ENCODE peak calls at places on chromosomes 11 and 22, in seven cellular contexts. One of them, this sample, is unnamed.
A peak's percentile ranks its signal among the peaks of the same experiment; 100 is the strongest.

GRCh38 chr11:36452987-36453386 is 57.1 kb downstream of the TRAF6 start:
- DNase-seq in AG04449: no peak
- DNase-seq in mesendoderm: no peak
- DNase-seq in right lobe of liver: no peak
- DNase-seq in ovary: no peak
- DNase-seq in Karpas-422: no peak
- DNase-seq in tibial nerve: no peak
- DNase-seq in this sample: no peak

GRCh38 chr22:45860201-45860600 is 116.8 kb downstream of the WNT7B start:
- DNase-seq in Karpas-422: no peak
- DNase-seq in AG04449: no peak
- DNase-seq in right lobe of liver: no peak
- DNase-seq in mesendoderm: no peak
- DNase-seq in ovary: no peak
- DNase-seq in tibial nerve: no peak
- DNase-seq in this sample: no peak

GRCh38 chr11:17747131-17747955 is 12.8 kb downstream of the KCNC1 start:
- DNase-seq in mesendoderm: no peak
- DNase-seq in AG04449: no peak
- DNase-seq in tibial nerve: no peak
- DNase-seq in Karpas-422: no peak
- DNase-seq in right lobe of liver: no peak
- DNase-seq in ovary: peak; percentile 6
- DNase-seq in this sample: no peak

GRCh38 chr11:102451693-102452460 is 688 bp downstream of the TMEM123 start:
- DNase-seq in mesendoderm: peak; percentile 74
- DNase-seq in ovary: peak; percentile 74
- DNase-seq in Karpas-422: peak; percentile 98
- DNase-seq in tibial nerve: peak; percentile 38
- DNase-seq in AG04449: no peak
- DNase-seq in right lobe of liver: peak; percentile 78
- DNase-seq in this sample: no peak

GRCh38 chr11:17371614-17372013 is 16.8 kb downstream of the KCNJ11 start:
- DNase-seq in ovary: no peak
- DNase-seq in Karpas-422: no peak
- DNase-seq in tibial nerve: no peak
- DNase-seq in right lobe of liver: no peak
- DNase-seq in AG04449: no peak
- DNase-seq in mesendoderm: peak; percentile 56
- DNase-seq in this sample: no peak

GRCh38 chr22:20009018-20009482 is 7.6 kb downstream of the ARVCF start:
- DNase-seq in mesendoderm: no peak
- DNase-seq in Karpas-422: no peak
- DNase-seq in tibial nerve: no peak
- DNase-seq in right lobe of liver: no peak
- DNase-seq in AG04449: no peak
- DNase-seq in ovary: no peak
- DNase-seq in this sample: no peak

GRCh38 chr22:27185903-27186302 is 528.5 kb downstream of the MIAT start:
- DNase-seq in right lobe of liver: no peak
- DNase-seq in Karpas-422: no peak
- DNase-seq in ovary: no peak
- DNase-seq in AG04449: no peak
- DNase-seq in tibial nerve: no peak
- DNase-seq in mesendoderm: no peak
- DNase-seq in this sample: no peak

GRCh38 chr22:47190276-47190956 is 428.0 kb downstream of the TBC1D22A start:
- DNase-seq in mesendoderm: no peak
- DNase-seq in ovary: peak; percentile 31
- DNase-seq in tibial nerve: no peak
- DNase-seq in Karpas-422: no peak
- DNase-seq in AG04449: no peak
- DNase-seq in right lobe of liver: no peak
- DNase-seq in this sample: no peak

GRCh38 chr11:47607380-47607779 is 13.2 kb upstream of the C1QTNF4 start:
- DNase-seq in Karpas-422: no peak
- DNase-seq in AG04449: peak; percentile 76
- DNase-seq in ovary: peak; percentile 63
- DNase-seq in right lobe of liver: no peak
- DNase-seq in mesendoderm: no peak
- DNase-seq in tibial nerve: peak; percentile 44
- DNase-seq in this sample: peak; percentile 96

GRCh38 chr11:68470304-68470811 is 9.8 kb downstream of the PPP6R3 start:
- DNase-seq in mesendoderm: no peak
- DNase-seq in Karpas-422: no peak
- DNase-seq in ovary: no peak
- DNase-seq in AG04449: no peak
- DNase-seq in tibial nerve: no peak
- DNase-seq in right lobe of liver: no peak
- DNase-seq in this sample: no peak

GRCh38 chr11:7977251-7977917 is 9.8 kb upstream of the EIF3F start:
- DNase-seq in Karpas-422: no peak
- DNase-seq in tibial nerve: no peak
- DNase-seq in mesendoderm: peak; percentile 55
- DNase-seq in right lobe of liver: no peak
- DNase-seq in ovary: no peak
- DNase-seq in AG04449: peak; percentile 87
- DNase-seq in this sample: peak; percentile 78

GRCh38 chr11:69138265-69138664 is 17.5 kb upstream of the SMIM38 start:
- DNase-seq in tibial nerve: no peak
- DNase-seq in AG04449: no peak
- DNase-seq in Karpas-422: no peak
- DNase-seq in right lobe of liver: no peak
- DNase-seq in ovary: no peak
- DNase-seq in mesendoderm: peak; percentile 27
- DNase-seq in this sample: no peak

GRCh38 chr11:112620621-112621394 is 340.4 kb upstream of the NCAM1 start:
- DNase-seq in AG04449: no peak
- DNase-seq in mesendoderm: peak; percentile 28
- DNase-seq in ovary: no peak
- DNase-seq in right lobe of liver: no peak
- DNase-seq in tibial nerve: no peak
- DNase-seq in Karpas-422: no peak
- DNase-seq in this sample: no peak

GRCh38 chr11:66315921-66316811 is 678 bp downstream of the CD248 start:
- DNase-seq in right lobe of liver: no peak
- DNase-seq in AG04449: no peak
- DNase-seq in Karpas-422: no peak
- DNase-seq in ovary: peak; percentile 53
- DNase-seq in tibial nerve: no peak
- DNase-seq in mesendoderm: no peak
- DNase-seq in this sample: no peak
- H3K4me3 ChIP-seq in right lobe of liver: peak overlapping the region; percentile 31
- H3K4me3 ChIP-seq in AG04449: peak overlapping the region; percentile 91
- H3K4me3 ChIP-seq in Karpas-422: no peak overlapping the region
- H3K4me3 ChIP-seq in ovary: peak overlapping the region; percentile 43
- H3K4me3 ChIP-seq in tibial nerve: peak overlapping the region; percentile 39
- H3K4me3 ChIP-seq in mesendoderm: no peak overlapping the region
- H3K4me3 ChIP-seq in this sample: peak overlapping the region; percentile 62

DNA sequence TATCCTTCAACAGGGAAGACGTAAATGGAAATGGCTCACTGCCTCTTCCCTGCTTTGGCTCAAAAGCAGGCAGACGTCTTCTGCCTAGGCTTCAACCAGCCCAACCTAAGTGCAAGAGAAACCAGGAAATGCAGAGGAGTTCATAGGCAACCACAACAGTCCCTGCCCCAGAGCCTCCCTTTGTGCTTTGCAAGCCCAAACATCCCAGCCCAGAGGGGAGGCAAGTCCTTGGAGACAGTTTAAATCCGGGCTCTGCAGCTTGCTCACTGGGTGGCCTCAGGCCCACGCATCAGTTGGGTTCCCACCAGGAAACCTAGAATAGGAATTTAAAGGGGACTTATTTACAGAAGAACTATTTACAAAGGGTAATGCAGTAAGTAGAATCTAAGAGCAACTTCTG is 33.4 kb downstream of the CD6 start:
- DNase-seq in mesendoderm: no peak
- DNase-seq in AG04449: no peak
- DNase-seq in right lobe of liver: no peak
- DNase-seq in Karpas-422: no peak
- DNase-seq in ovary: peak; percentile 71
- DNase-seq in tibial nerve: no peak
- DNase-seq in this sample: no peak
- H3K4me3 ChIP-seq in mesendoderm: no peak overlapping the region
- H3K4me3 ChIP-seq in AG04449: no peak overlapping the region
- H3K4me3 ChIP-seq in right lobe of liver: no peak overlapping the region
- H3K4me3 ChIP-seq in Karpas-422: no peak overlapping the region
- H3K4me3 ChIP-seq in ovary: no peak overlapping the region
- H3K4me3 ChIP-seq in tibial nerve: no peak overlapping the region
- H3K4me3 ChIP-seq in this sample: no peak overlapping the region

DNA sequence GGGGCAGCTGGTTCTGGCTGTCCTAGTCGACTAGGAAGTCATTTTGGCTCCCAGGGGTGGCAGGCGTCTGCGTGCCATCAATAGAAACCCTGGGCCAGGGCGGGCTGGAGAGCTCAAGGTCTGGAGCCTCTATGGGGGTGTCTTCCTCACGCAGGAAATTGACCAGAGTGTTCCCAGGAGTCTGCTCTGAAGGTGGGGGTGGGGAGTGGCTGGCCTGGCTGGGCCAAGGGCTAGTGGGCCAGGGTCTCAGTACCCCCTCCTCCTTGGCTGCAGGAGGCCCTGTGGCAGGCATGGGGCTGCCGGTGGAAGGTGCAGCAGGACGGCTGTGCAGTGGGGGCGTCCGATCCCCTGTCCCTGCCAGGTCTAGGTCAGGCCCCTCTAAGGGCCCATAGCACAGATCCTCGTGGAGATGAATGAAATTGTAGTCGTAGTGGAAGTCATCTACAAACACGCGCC is 64.6 kb downstream of the ARFGAP3 start:
- DNase-seq in tibial nerve: no peak
- DNase-seq in ovary: no peak
- DNase-seq in right lobe of liver: no peak
- DNase-seq in AG04449: no peak
- DNase-seq in Karpas-422: no peak
- DNase-seq in mesendoderm: no peak
- DNase-seq in this sample: no peak
- H3K4me3 ChIP-seq in tibial nerve: no peak overlapping the region
- H3K4me3 ChIP-seq in ovary: no peak overlapping the region
- H3K4me3 ChIP-seq in right lobe of liver: no peak overlapping the region
- H3K4me3 ChIP-seq in AG04449: no peak overlapping the region
- H3K4me3 ChIP-seq in Karpas-422: no peak overlapping the region
- H3K4me3 ChIP-seq in mesendoderm: no peak overlapping the region
- H3K4me3 ChIP-seq in this sample: no peak overlapping the region

GRCh38 chr22:22408269-22408668 is 100.3 kb downstream of the ZNF280B start:
- DNase-seq in Karpas-422: no peak
- DNase-seq in ovary: no peak
- DNase-seq in mesendoderm: no peak
- DNase-seq in AG04449: no peak
- DNase-seq in tibial nerve: no peak
- DNase-seq in right lobe of liver: no peak
- DNase-seq in this sample: no peak

GRCh38 chr22:22410677-22411076 is 97.9 kb downstream of the ZNF280B start:
- DNase-seq in AG04449: no peak
- DNase-seq in ovary: no peak
- DNase-seq in Karpas-422: no peak
- DNase-seq in mesendoderm: no peak
- DNase-seq in tibial nerve: no peak
- DNase-seq in right lobe of liver: no peak
- DNase-seq in this sample: no peak

GRCh38 chr22:22407061-22407460 is 101.5 kb downstream of the ZNF280B start:
- DNase-seq in AG04449: no peak
- DNase-seq in ovary: no peak
- DNase-seq in tibial nerve: no peak
- DNase-seq in mesendoderm: no peak
- DNase-seq in right lobe of liver: no peak
- DNase-seq in Karpas-422: no peak
- DNase-seq in this sample: no peak

GRCh38 chr22:22410121-22410520 is 98.4 kb downstream of the ZNF280B start:
- DNase-seq in Karpas-422: peak; percentile 74
- DNase-seq in mesendoderm: no peak
- DNase-seq in AG04449: no peak
- DNase-seq in ovary: peak; percentile 56
- DNase-seq in tibial nerve: peak; percentile 14
- DNase-seq in right lobe of liver: peak; percentile 37
- DNase-seq in this sample: peak; percentile 26

GRCh38 chr22:22408731-22409696 is 99.5 kb downstream of the ZNF280B start:
- DNase-seq in tibial nerve: peak; percentile 20
- DNase-seq in AG04449: no peak
- DNase-seq in right lobe of liver: no peak
- DNase-seq in ovary: no peak
- DNase-seq in mesendoderm: peak; percentile 57
- DNase-seq in Karpas-422: peak; percentile 73
- DNase-seq in this sample: no peak
- H3K4me3 ChIP-seq in tibial nerve: no peak overlapping the region
- H3K4me3 ChIP-seq in AG04449: no peak overlapping the region
- H3K4me3 ChIP-seq in right lobe of liver: no peak overlapping the region
- H3K4me3 ChIP-seq in ovary: no peak overlapping the region
- H3K4me3 ChIP-seq in mesendoderm: no peak overlapping the region
- H3K4me3 ChIP-seq in Karpas-422: peak overlapping the region; percentile 13
- H3K4me3 ChIP-seq in this sample: no peak overlapping the region

DNA sequence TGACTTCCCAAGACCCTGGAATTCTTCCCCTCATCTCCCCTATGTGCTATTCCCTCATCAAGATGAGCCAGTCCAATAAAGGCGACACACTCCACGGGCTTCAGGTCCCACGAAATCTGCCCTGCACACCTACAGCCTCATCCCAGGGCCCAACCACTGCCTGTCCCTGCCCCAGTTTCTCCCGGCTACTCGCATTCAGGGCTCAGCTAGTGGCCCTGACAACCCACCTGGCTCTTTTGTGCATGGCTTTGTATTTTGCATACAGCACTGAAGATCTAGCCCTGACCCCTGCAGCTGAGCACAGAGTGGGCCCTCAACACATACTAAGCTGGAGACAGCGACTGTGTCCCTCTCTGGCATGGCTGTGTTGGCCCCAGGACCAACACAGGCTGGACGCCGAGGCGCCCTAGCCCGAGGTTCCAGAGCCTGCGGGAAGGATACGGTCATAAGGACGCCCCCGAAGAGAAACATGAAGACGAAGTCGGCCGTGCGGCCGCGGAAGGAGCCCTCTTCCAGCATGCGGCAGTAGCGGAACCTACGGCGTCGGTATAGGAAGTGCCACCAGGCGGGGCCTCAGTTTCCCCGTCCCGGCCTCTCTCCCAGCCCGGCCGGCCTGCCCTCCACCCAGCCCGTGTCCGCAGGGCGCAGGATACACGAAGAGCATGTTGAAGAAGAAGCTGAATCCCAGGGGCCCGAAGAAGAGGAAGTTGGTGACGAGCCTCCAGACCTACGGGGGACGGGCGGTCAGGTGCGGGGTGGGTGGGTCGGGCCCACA is 708 bp downstream of the DERL3 start:
- DNase-seq in right lobe of liver: no peak
- DNase-seq in AG04449: no peak
- DNase-seq in mesendoderm: peak; percentile 29
- DNase-seq in ovary: peak; percentile 57
- DNase-seq in Karpas-422: peak; percentile 95
- DNase-seq in tibial nerve: no peak
- DNase-seq in this sample: no peak
- H3K4me3 ChIP-seq in right lobe of liver: peak overlapping the region; percentile 56
- H3K4me3 ChIP-seq in AG04449: no peak overlapping the region
- H3K4me3 ChIP-seq in mesendoderm: no peak overlapping the region
- H3K4me3 ChIP-seq in ovary: peak overlapping the region; percentile 17
- H3K4me3 ChIP-seq in Karpas-422: peak overlapping the region; percentile 62
- H3K4me3 ChIP-seq in tibial nerve: peak overlapping the region; percentile 57
- H3K4me3 ChIP-seq in this sample: peak overlapping the region; percentile 45

GRCh38 chr22:25113316-25113721 is 86.3 kb upstream of the CRYBB3 start:
- DNase-seq in tibial nerve: no peak
- DNase-seq in ovary: no peak
- DNase-seq in AG04449: no peak
- DNase-seq in right lobe of liver: peak; percentile 80
- DNase-seq in mesendoderm: peak; percentile 16
- DNase-seq in Karpas-422: no peak
- DNase-seq in this sample: no peak
- H3K4me3 ChIP-seq in tibial nerve: no peak overlapping the region
- H3K4me3 ChIP-seq in ovary: no peak overlapping the region
- H3K4me3 ChIP-seq in AG04449: no peak overlapping the region
- H3K4me3 ChIP-seq in right lobe of liver: peak overlapping the region; percentile 79
- H3K4me3 ChIP-seq in mesendoderm: no peak overlapping the region
- H3K4me3 ChIP-seq in Karpas-422: no peak overlapping the region
- H3K4me3 ChIP-seq in this sample: no peak overlapping the region

GRCh38 chr22:42769238-42769573 is 48.5 kb upstream of the A4GALT start:
- DNase-seq in ovary: peak; percentile 55
- DNase-seq in AG04449: no peak
- DNase-seq in tibial nerve: no peak
- DNase-seq in mesendoderm: no peak
- DNase-seq in right lobe of liver: no peak
- DNase-seq in Karpas-422: no peak
- DNase-seq in this sample: no peak
- H3K4me3 ChIP-seq in ovary: no peak overlapping the region
- H3K4me3 ChIP-seq in AG04449: no peak overlapping the region
- H3K4me3 ChIP-seq in tibial nerve: no peak overlapping the region
- H3K4me3 ChIP-seq in mesendoderm: no peak overlapping the region
- H3K4me3 ChIP-seq in right lobe of liver: no peak overlapping the region
- H3K4me3 ChIP-seq in Karpas-422: no peak overlapping the region
- H3K4me3 ChIP-seq in this sample: no peak overlapping the region